ENCODE peak calls at places on chromosomes 6 and 20, in seven cellular contexts. E is heart right ventricle, H is neural progenitor cell, S is transverse colon, R is upper lobe of right lung, B is HCT116, D is OCI-LY7. I is an unnamed sample. For H3K4me1, the result is how much of the 10 kb centered on the place peaks cover.

GRCh38 chr6:69343856-69344255 is 453.0 kb downstream of the LMBRD1 start:
- DNase-seq in R (no peak), H (no peak), B (no peak), E (no peak), S (no peak), D (no peak), I (no peak)

GRCh38 chr20:59405226-59405815 is 104.9 kb downstream of the EDN3 start:
- DNase-seq in H (peak), R (no peak), E (no peak), B (no peak), S (no peak), D (no peak), I (no peak)

GRCh38 chr6:85460951-85461805 is 11.3 kb downstream of the NT5E start:
- DNase-seq in D (peak), S (no peak), H (no peak), R (no peak), E (no peak), B (no peak), I (peak)

GRCh38 chr6:150876598-150876997 is 11.1 kb downstream of the MTHFD1L start:
- DNase-seq in H (peak), S (peak), R (no peak), B (no peak), E (peak), D (no peak), I (no peak)

GRCh38 chr6:137740347-137740746 is 126.7 kb upstream of the TNFAIP3 start:
- DNase-seq in E (no peak), D (no peak), S (no peak), B (no peak), R (no peak), H (no peak), I (no peak)

GRCh38 chr20:57076202-57076651 is 190.2 kb downstream of the BMP7 start:
- DNase-seq in E (no peak), R (peak), B (no peak), S (no peak), D (no peak), H (no peak), I (no peak)

GRCh38 chr6:82006027-82006738 is 241.4 kb downstream of the IBTK start:
- DNase-seq in D (peak), E (no peak), H (peak), R (no peak), B (no peak), S (peak), I (no peak)

GRCh38 chr20:32539817-32540675 is 45.1 kb downstream of the NOL4L start:
- DNase-seq in B (no peak), E (no peak), S (peak), H (no peak), D (peak), R (no peak), I (peak)

GRCh38 chr20:9019833-9020232 is 49.1 kb upstream of the PLCB4 start:
- DNase-seq in E (no peak), S (no peak), B (no peak), H (no peak), R (no peak), D (no peak), I (no peak)

GRCh38 chr20:15628954-15629353 is 944.3 kb downstream of the KIF16B start:
- DNase-seq in E (no peak), H (no peak), R (no peak), B (no peak), D (no peak), S (no peak), I (no peak)

GRCh38 chr6:10303806-10304520 is 110.9 kb downstream of the TFAP2A start:
- DNase-seq in E (no peak), S (no peak), D (no peak), H (no peak), B (no peak), R (no peak), I (no peak)

GRCh38 chr6:34315780-34316179 is 67.0 kb upstream of the SMIM29 start:
- DNase-seq in R (no peak), B (no peak), D (peak), S (no peak), E (no peak), H (no peak), I (no peak)

GRCh38 chr6:156461647-156462046 is 315.5 kb upstream of the ARID1B start:
- DNase-seq in R (no peak), B (no peak), E (no peak), S (no peak), H (no peak), D (no peak), I (no peak)

GRCh38 chr6:12967686-12968085 is 251.1 kb downstream of the PHACTR1 start:
- DNase-seq in B (no peak), R (no peak), H (no peak), D (no peak), S (no peak), E (no peak), I (no peak)

GRCh38 chr6:131729550-131729949 is 18.7 kb upstream of the CTAGE9 start:
- DNase-seq in B (no peak), H (no peak), E (no peak), R (no peak), D (no peak), S (no peak), I (no peak)

GRCh38 chr6:69789573-69789972 is 7.2 kb downstream of the LMBRD1 start:
- DNase-seq in E (no peak), R (no peak), B (no peak), S (no peak), D (no peak), H (no peak), I (no peak)

GRCh38 chr20:10495173-10495572 is 60.1 kb downstream of the SLX4IP start:
- DNase-seq in E (no peak), D (no peak), H (no peak), S (no peak), R (no peak), B (no peak), I (no peak)

GRCh38 chr6:138817799-138818198 is 21.9 kb downstream of the ECT2L start:
- DNase-seq in H (peak), R (peak), S (peak), E (no peak), B (peak), D (no peak), I (no peak)

GRCh38 chr6:47654255-47654654 is 44.1 kb upstream of the ADGRF4 start:
- DNase-seq in H (no peak), E (no peak), D (no peak), B (no peak), R (no peak), S (no peak), I (no peak)

GRCh38 chr6:8888468-8888867 is 453.1 kb upstream of the SLC35B3 start:
- DNase-seq in D (peak), R (no peak), S (no peak), B (peak), H (no peak), E (no peak), I (no peak)

GRCh38 chr6:40466986-40467584 is 120.1 kb downstream of the LRFN2 start:
- DNase-seq in D (no peak), S (no peak), H (no peak), R (no peak), B (no peak), E (no peak), I (no peak)

GRCh38 chr20:37247547-37247946 is 14.1 kb downstream of the GHRH start:
- DNase-seq in D (no peak), H (no peak), S (no peak), B (no peak), E (no peak), R (no peak), I (no peak)

GRCh38 chr6:24831771-24832718 is 33.3 kb upstream of the ARMH2 start:
- DNase-seq in R (no peak), D (no peak), S (no peak), B (no peak), H (no peak), E (no peak), I (no peak)

GRCh38 chr20:54362283-54362682 is 113.1 kb upstream of the DOK5 start:
- DNase-seq in E (no peak), B (no peak), D (no peak), H (no peak), S (no peak), R (no peak), I (no peak)

GRCh38 chr20:5181955-5182354 is 55.1 kb downstream of the CDS2 start:
- DNase-seq in R (no peak), B (no peak), E (no peak), S (no peak), H (no peak), D (no peak), I (no peak)

GRCh38 chr6:147382945-147383554 is 125.4 kb upstream of the SAMD5 start:
- DNase-seq in B (peak), E (no peak), H (peak), R (no peak), D (peak), S (no peak), I (no peak)

GRCh38 chr6:38714239-38715015 is 684 bp upstream of the DNAH8 start:
- DNase-seq in B (no peak), H (no peak), D (no peak), S (no peak), E (no peak), R (no peak), I (no peak)

GRCh38 chr20:20731945-20732296 is 19.5 kb upstream of the RALGAPA2 start:
- DNase-seq in H (no peak), B (no peak), D (no peak), S (no peak), R (no peak), E (no peak), I (no peak)

GRCh38 chr20:39155996-39156395 is 193.9 kb downstream of the DHX35 start:
- DNase-seq in B (no peak), D (no peak), E (no peak), R (no peak), S (no peak), H (no peak), I (no peak)

GRCh38 chr6:116528800-116529199 is 16.7 kb downstream of the TRAPPC3L start:
- DNase-seq in R (no peak), E (no peak), D (no peak), S (no peak), B (no peak), H (no peak), I (no peak)

GRCh38 chr20:57928181-57928967 is 218.6 kb upstream of the PMEPA1 start:
- DNase-seq in B (no peak), E (no peak), R (peak), D (no peak), H (no peak), S (no peak), I (no peak)

GRCh38 chr6:6058054-6058444 is 51.3 kb upstream of the NRN1 start:
- DNase-seq in D (no peak), H (no peak), S (no peak), E (no peak), B (no peak), R (no peak), I (no peak)
- H3K4me1 ChIP-seq in D (under half), H (under half), S (under half), E (under half), B (under half), R (under half), I (under half)

DNA sequence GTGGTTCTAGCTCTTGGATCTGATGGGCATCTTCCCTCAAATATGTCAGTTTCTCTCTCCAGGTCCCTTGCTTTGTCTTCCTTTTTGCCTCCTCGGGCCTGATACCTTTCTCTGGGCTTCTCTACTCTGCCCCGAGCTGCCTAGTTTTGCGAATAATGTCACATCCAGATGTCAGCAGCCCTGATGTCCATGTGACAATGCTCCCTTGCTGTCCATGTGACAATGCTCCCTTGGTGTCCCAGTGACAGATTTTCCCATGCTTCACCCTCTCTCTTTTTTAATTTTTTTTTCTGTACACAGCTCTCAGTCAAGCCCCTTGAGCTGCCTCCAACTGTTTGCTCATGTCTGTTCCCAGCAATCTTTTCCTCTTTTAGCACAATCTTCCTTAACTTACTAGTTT is 6.4 kb downstream of the TRAF3IP2 start:
- DNase-seq in R (no peak), S (no peak), D (no peak), B (no peak), E (no peak), H (no peak), I (no peak)
- H3K27ac ChIP-seq in R (peak), S (peak), D (no peak), B (no peak), E (peak), H (no peak), I (no peak)

DNA sequence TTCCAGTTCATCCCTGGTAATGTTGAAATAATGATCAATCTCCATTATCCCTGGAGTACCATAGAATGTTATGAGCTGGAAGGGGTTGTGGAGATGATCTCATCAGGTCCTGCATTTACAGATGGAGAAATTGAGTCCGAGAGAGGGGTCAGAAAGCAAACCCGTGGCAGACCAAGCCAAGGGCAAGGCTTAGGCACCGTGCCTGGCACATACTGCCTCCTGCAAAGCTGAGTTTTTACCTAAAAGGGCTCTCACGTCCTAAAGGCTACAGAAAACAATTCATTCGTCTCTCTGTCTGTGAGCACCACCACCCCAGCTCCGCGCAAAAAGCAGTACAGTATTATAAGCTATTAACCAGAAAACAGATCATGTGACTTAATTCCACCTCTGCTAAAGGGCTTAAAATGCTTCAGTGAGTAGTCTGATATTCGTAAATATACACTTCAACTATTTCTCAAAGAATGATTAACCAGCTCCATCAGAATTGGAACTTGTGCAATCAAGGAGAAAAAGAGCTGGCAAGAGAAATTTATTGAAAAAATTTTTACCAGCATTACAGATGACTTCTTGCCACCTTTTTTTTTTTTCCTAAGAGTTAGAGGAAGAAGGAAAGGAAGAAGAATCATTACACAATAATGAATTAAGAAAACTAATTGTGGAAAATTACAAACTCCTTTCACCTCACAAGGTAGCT is 3.4 kb upstream of the PARD6B start:
- DNase-seq in B (no peak), D (no peak), E (no peak), S (no peak), R (no peak), H (no peak), I (no peak)
- H3K4me1 ChIP-seq in B (half or more), D (under half), E (under half), S (under half), R (under half), H (under half), I (under half)

GRCh38 chr20:17849901-17850673 is 118.5 kb downstream of the SNX5 start:
- DNase-seq in D (no peak), S (peak), R (peak), H (no peak), B (peak), E (peak), I (no peak)
- H3K27ac ChIP-seq in D (no peak), S (peak), R (peak), H (no peak), B (peak), E (peak), I (no peak)

DNA sequence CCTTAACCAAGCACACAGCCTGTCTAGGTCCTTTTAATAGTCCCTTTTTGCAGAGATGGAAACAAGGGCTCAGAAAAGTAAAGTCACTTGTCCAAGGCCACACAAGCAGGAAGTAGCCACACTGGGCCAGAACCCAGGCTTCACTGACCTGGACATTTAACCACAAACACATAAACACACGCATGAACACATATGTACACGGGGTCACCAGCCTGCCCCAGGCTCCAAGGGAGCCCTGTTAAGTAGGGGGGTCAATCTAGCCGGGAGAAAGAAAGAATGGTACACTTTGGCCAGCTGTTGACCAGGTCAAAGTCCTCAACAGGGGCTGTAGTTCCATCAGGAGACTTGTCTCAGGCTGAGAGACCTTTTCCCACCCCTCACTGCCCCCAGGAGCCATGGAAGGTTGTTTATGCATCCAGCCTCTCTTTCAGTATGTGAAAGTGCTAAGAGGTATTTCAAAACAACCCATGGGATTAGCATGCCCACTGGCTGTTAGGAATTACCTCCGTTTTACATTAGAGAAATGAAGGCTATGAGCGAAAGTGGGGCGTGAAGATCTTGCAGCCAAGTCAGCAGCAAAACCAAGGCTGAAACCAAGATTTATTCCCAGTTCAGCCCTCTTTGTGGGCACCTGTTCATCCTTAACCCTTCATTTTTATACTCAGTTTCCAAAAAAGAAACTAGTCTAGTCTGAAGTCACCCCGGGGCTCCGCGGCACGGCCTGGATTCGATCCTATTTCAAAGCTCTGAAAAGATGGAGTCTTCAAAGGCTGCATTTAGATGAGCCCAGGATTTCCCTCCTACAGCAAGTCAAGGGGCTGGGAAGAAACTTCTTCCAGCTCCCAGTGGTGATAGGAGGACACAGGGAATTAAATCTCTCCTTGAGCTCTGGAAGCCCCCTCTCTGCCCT is 9.8 kb downstream of the SDC4 start:
- DNase-seq in S (no peak), R (no peak), D (no peak), H (no peak), E (no peak), B (no peak), I (no peak)
- H3K4me1 ChIP-seq in S (half or more), R (half or more), D (under half), H (half or more), E (half or more), B (half or more), I (under half)

DNA sequence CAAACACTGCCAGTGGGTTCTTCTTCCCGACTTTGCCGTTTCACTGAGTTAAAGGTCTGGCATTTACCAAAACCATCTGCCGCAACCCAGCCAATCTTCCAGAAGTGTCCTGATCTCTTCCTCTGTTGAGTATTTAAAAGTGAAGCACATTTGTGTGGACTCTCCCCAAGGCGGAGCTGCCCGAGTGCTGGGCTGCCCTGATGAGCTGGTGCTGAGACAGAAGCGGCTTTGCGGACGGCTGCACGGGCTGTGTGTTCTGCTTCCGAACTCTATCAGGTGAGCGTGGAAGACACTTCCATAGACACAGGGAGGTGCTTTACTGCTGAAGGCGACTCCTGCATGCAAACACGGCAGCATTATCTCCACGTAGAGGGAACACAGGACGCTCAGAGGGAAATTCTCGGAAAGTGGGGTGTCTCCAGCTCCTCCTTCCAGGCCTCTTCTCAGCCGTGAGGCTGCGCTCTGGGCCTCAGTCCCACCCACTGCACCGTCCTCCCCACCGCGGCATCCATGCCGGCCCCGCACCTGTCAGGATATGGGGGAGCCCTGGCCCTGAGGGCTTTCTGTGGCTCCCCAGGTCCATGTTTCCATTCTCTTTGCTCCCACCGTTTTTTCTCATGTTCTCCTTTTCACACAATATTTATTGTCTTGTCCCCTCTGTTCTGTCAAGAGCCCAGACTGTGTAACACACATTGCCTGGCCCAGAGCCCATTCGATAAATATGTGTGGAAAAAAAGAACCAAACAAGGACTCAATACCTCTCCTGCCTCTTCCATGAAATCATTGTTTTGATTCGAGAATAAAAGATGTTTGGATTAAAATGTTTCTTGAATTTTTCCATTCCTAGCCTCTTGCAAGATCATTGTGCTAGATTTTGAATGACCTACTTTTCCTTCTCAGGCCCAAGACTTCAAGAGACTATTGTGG is 205.1 kb downstream of the DLL1 start:
- DNase-seq in S (peak), R (peak), B (no peak), H (no peak), D (no peak), E (no peak), I (no peak)
- H3K27ac ChIP-seq in S (peak), R (no peak), B (no peak), H (no peak), D (no peak), E (no peak), I (no peak)

I was measured in CD8-positive, alpha-beta memory T cell.